ENCODE peak calls at places on chromosomes 13 and 19, in eight cellular contexts. L is IMR-90, H is A549, W is adrenal gland, O is gastrocnemius medialis, G is ovary, Z is heart left ventricle, K is GM12891. F is an unnamed sample.

GRCh38 chr19:38204728-38205127 is 19.3 kb downstream of the DPF1 start:
- DNase-seq in L (no peak), H (no peak), W (no peak), O (no peak), G (no peak), Z (no peak), K (no peak), F (no peak)

GRCh38 chr13:40653558-40654318 is 12.7 kb downstream of the FOXO1 start:
- DNase-seq in L (no peak), H (no peak), W (no peak), O (no peak), G (no peak), Z (no peak), K (no peak), F (no peak)

GRCh38 chr19:40803170-40803856 is 4.3 kb downstream of the EGLN2 start:
- DNase-seq in L (no peak), H (no peak), W (no peak), O (no peak), G (no peak), Z (no peak), K (no peak), F (no peak)

GRCh38 chr19:8526345-8527062 is 12.5 kb upstream of the ZNF414 start:
- DNase-seq in L (peak), H (peak), W (peak), O (peak), G (peak), Z (peak), K (no peak), F (peak)

GRCh38 chr19:3129112-3129511 is 6.7 kb upstream of the GNA15 start:
- DNase-seq in L (peak), H (no peak), W (no peak), O (no peak), G (no peak), Z (no peak), K (no peak), F (no peak)

GRCh38 chr13:94329754-94330551 is 149.5 kb downstream of the DCT start:
- DNase-seq in L (peak), H (peak), W (peak), O (no peak), G (no peak), Z (no peak), K (no peak), F (no peak)

GRCh38 chr13:80036845-80037504 is 304.0 kb downstream of the SPRY2 start:
- DNase-seq in L (no peak), H (no peak), W (no peak), O (no peak), G (no peak), Z (peak), K (no peak), F (no peak)

GRCh38 chr19:4149518-4150288 is 3.7 kb upstream of the CREB3L3 start:
- DNase-seq in L (no peak), H (no peak), W (peak), O (no peak), G (no peak), Z (no peak), K (no peak), F (peak)

GRCh38 chr19:35311901-35312665 is 16.9 kb upstream of the CD22 start:
- DNase-seq in L (no peak), H (no peak), W (no peak), O (no peak), G (peak), Z (no peak), K (no peak), F (no peak)

GRCh38 chr13:76709851-76710250 is 176.4 kb downstream of the KCTD12 start:
- DNase-seq in L (peak), H (no peak), W (no peak), O (no peak), G (no peak), Z (no peak), K (no peak), F (no peak)

GRCh38 chr13:67632590-67632989 is 402.5 kb upstream of the PCDH9 start:
- DNase-seq in L (peak), H (no peak), W (no peak), O (no peak), G (no peak), Z (no peak), K (no peak), F (no peak)

GRCh38 chr19:20858861-20859260 is 64.2 kb upstream of the ZNF85 start:
- DNase-seq in L (no peak), H (no peak), W (no peak), O (no peak), G (no peak), Z (no peak), K (no peak), F (no peak)

GRCh38 chr13:77384999-77385398 is 58.1 kb upstream of the MYCBP2 start:
- DNase-seq in L (no peak), H (no peak), W (no peak), O (no peak), G (no peak), Z (no peak), K (no peak), F (no peak)

GRCh38 chr13:40181203-40181845 is 485.1 kb downstream of the FOXO1 start:
- DNase-seq in L (peak), H (no peak), W (no peak), O (no peak), G (no peak), Z (no peak), K (no peak), F (no peak)

GRCh38 chr19:52453324-52454094 is at the start of gene ZNF578:
- DNase-seq in L (peak), H (no peak), W (peak), O (peak), G (peak), Z (peak), K (peak), F (peak)

GRCh38 chr19:35714601-35715354 is 3.0 kb upstream of the KMT2B start:
- DNase-seq in L (no peak), H (peak), W (no peak), O (no peak), G (peak), Z (no peak), K (no peak), F (no peak)

GRCh38 chr19:46670874-46671273 is 9.9 kb upstream of the DACT3 start:
- DNase-seq in L (peak), H (no peak), W (no peak), O (no peak), G (no peak), Z (no peak), K (no peak), F (no peak)

GRCh38 chr13:45700971-45701900 is 884 bp upstream of the CBY2 start:
- DNase-seq in L (no peak), H (no peak), W (no peak), O (no peak), G (no peak), Z (no peak), K (no peak), F (no peak)

GRCh38 chr13:32305646-32306045 is 9.5 kb downstream of the ZAR1L start:
- DNase-seq in L (no peak), H (no peak), W (no peak), O (no peak), G (no peak), Z (no peak), K (no peak), F (no peak)

GRCh38 chr13:44373601-44374347 is at the start of gene SERP2:
- DNase-seq in L (no peak), H (no peak), W (peak), O (no peak), G (peak), Z (peak), K (no peak), F (peak)

GRCh38 chr13:106038752-106039151 is 496.7 kb downstream of the EFNB2 start:
- DNase-seq in L (peak), H (no peak), W (no peak), O (no peak), G (no peak), Z (no peak), K (no peak), F (no peak)

GRCh38 chr13:106472621-106473020 is 62.8 kb downstream of the EFNB2 start:
- DNase-seq in L (no peak), H (no peak), W (no peak), O (no peak), G (no peak), Z (no peak), K (no peak), F (no peak)

GRCh38 chr13:46665630-46666482 is 112.9 kb downstream of the LRCH1 start:
- DNase-seq in L (no peak), H (peak), W (no peak), O (no peak), G (no peak), Z (no peak), K (no peak), F (no peak)

GRCh38 chr13:90238433-90238832 is 1109.1 kb upstream of the MIR17HG start:
- DNase-seq in L (no peak), H (no peak), W (no peak), O (no peak), G (no peak), Z (no peak), K (no peak), F (no peak)

GRCh38 chr19:50933640-50934039 is 19.2 kb downstream of the KLK5 start:
- DNase-seq in L (peak), H (no peak), W (no peak), O (no peak), G (no peak), Z (no peak), K (no peak), F (no peak)

GRCh38 chr13:28719656-28720055 is 886 bp upstream of the SLC46A3 start:
- DNase-seq in L (peak), H (no peak), W (no peak), O (no peak), G (no peak), Z (no peak), K (no peak), F (no peak)

GRCh38 chr19:42816901-42817300 is 51.4 kb upstream of the PSG8 start:
- DNase-seq in L (peak), H (no peak), W (no peak), O (no peak), G (no peak), Z (no peak), K (no peak), F (no peak)

GRCh38 chr13:106095406-106095805 is 440.1 kb downstream of the EFNB2 start:
- DNase-seq in L (no peak), H (no peak), W (no peak), O (no peak), G (no peak), Z (no peak), K (no peak), F (no peak)

GRCh38 chr13:109787135-109787954 is 962 bp upstream of the IRS2 start:
- DNase-seq in L (peak), H (no peak), W (peak), O (no peak), G (peak), Z (peak), K (no peak), F (peak)

GRCh38 chr13:25225970-25226369 is 53.9 kb upstream of the AMER2 start:
- DNase-seq in L (no peak), H (no peak), W (no peak), O (no peak), G (no peak), Z (no peak), K (no peak), F (no peak)

GRCh38 chr19:12111176-12111575 is 29.0 kb downstream of the ZNF20 start:
- DNase-seq in L (no peak), H (no peak), W (no peak), O (no peak), G (no peak), Z (no peak), K (no peak), F (no peak)

GRCh38 chr13:100088282-100088647 is 628 bp upstream of the PCCA start:
- DNase-seq in L (no peak), H (no peak), W (peak), O (no peak), G (peak), Z (no peak), K (no peak), F (no peak)

GRCh38 chr13:113001251-113002140 is 32.5 kb downstream of the MCF2L start:
- DNase-seq in L (peak), H (no peak), W (peak), O (no peak), G (no peak), Z (no peak), K (no peak), F (no peak)
- TF ChIP-seq POLR2A in L (no peak), H (no peak), W (peak), O (no peak), G (no peak), Z (no peak), K (no peak), F (no peak)

GRCh38 chr19:2049741-2050348 is 1.2 kb downstream of the MKNK2 start:
- DNase-seq in L (peak), H (no peak), W (peak), O (peak), G (peak), Z (peak), K (no peak), F (peak)
- TF ChIP-seq POLR2A in L (no peak), H (no peak), W (peak), O (peak), G (peak), Z (no peak), K (peak), F (peak)

DNA sequence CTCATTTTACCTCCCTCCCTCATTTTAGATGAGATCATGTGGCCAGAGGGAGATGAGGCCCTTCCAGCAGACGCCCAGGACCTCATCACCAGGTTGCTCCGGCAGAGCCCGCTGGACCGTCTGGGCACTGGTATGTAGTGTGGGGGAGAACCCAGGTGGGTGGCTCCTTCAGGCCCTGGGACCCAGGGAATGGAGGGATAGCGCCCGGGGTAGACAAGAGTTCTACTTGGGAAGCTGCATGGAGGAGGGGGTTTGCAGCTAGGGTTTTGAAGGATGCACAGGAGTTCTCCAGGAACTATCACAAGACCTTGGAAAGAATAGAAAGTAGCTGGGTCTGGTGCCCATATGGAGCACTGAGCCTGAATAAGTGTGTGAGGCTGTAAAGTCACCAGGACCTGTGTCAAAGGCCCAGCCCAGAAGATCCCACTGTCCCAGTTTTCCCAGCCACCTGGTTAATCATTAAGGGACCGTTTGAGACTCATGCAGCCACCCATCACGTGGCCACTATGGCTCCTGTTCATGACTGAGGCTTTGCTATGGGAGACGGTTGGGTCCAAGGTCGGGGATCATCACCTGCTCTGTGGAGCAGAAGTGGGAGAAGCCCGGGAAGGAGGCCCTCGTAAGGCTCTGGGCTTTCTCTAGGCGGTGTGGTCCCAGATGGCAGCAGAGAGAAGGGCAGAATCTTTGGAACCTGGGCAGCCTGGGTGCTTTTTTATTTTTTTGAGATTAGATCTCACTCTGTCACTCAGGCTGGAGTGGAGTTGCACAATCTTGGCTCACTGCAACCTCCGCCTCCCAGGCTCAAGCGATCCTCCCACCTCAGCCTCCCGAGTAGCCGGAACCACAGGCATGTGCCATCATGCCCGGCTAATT is 17.0 kb upstream of the PIK3R2 start:
- DNase-seq in L (no peak), H (no peak), W (no peak), O (no peak), G (no peak), Z (no peak), K (no peak), F (peak)
- TF ChIP-seq POLR2A in L (no peak), H (no peak), W (no peak), O (no peak), G (no peak), Z (no peak), K (no peak), F (no peak)

DNA sequence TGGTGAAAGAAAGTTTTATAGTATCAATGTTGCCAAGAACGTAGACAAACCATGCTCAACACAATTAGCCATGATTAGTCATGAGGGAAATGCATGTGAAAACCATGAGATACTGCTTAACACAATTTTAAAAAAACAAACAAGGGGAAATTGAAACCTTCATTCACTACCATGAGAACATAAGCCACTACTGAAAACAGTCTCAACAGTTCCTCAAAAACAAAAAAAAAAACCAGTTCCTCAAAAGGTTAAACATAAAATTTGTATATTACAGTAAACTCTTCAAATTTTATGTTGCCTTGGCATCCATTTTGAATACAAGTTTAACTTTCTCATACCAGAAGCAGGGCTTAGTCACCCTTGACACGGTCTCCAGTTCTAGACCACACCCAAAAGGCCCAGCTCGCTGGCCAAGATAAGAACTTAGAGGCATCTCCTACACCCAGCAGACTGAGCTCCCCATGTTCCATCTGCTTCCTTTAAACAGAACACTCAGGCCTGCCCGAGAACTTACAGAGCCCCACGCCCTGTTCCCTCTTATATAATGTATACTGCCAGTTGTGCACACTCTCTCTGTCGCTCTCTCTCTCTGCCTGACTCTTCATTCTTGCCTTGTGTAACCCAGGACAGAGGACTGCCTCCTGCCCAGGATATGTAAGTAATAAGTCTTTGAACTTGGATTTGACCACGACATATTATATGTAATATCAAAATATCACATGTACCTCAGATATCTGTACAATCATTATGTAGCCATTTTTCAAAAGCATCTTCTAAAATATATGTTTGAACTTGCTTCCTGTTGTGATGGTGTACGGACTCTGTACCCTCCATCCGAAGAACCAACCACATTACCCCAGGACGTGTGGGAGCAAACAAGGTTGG is 67.4 kb downstream of the STK24 start:
- DNase-seq in L (peak), H (peak), W (peak), O (peak), G (no peak), Z (no peak), K (no peak), F (no peak)
- TF ChIP-seq POLR2A in L (peak), H (no peak), W (no peak), O (no peak), G (no peak), Z (no peak), K (no peak), F (no peak)

GRCh38 chr13:114124921-114125320 is 7.5 kb downstream of the RASA3 start:
- DNase-seq in L (peak), H (no peak), W (no peak), O (no peak), G (no peak), Z (no peak), K (no peak), F (no peak)
- TF ChIP-seq POLR2A in L (no peak), H (no peak), W (no peak), O (no peak), G (no peak), Z (no peak), K (no peak), F (no peak)

GRCh38 chr19:13905634-13906524 is at the start of the genes BRME1 and CC2D1A:
- DNase-seq in L (peak), H (peak), W (peak), O (peak), G (peak), Z (peak), K (peak), F (peak)
- TF ChIP-seq POLR2A in L (no peak), H (peak), W (no peak), O (peak), G (peak), Z (peak), K (peak), F (peak)

DNA sequence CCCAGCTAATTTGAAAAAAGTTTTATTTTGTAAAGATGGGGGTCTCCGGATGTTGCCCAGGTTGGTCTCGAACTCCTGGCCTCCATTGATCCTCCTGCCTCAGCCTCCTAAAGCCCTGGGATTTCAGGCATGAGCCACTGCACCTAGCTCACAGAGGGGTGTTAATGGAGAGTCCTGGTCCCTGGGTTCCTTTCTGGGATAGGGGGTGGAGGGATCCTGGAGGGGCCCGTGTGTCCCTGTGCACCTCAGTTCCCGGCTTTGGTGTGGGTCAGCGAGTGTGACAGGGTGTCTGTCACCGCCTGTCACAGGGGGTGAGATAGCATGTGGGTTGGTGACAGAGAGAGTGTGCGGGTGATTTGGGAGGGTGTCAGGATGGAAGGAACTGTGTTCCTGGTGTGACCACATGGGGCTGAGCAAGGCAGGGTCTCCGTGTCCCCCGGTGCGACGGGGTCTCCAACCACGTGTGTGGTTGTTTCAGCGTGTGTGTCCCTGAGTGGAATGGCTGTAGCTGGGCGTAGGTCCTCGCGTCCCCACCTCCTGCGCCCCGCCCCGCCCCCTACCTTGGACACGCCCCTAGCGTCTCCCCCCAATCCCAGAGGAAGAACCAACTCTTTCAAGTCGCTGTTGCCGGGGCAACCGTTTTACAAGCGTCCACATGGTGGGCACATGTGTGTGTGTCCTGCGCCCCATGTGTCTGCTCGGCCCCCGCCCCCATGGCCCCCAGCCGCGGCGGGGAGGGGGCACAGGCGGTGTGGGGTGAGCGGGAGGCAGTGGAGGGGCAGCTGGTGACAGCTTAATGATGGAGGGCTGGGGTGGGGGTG is 2.9 kb upstream of the NRTN start:
- DNase-seq in L (peak), H (no peak), W (no peak), O (no peak), G (no peak), Z (no peak), K (no peak), F (no peak)
- TF ChIP-seq POLR2A in L (no peak), H (no peak), W (no peak), O (no peak), G (no peak), Z (no peak), K (no peak), F (no peak)

GRCh38 chr13:31031482-31031881 is 99.0 kb downstream of the TEX26 start:
- DNase-seq in L (no peak), H (no peak), W (no peak), O (no peak), G (no peak), Z (no peak), K (no peak), F (no peak)
- TF ChIP-seq POLR2A in L (no peak), H (no peak), W (no peak), O (no peak), G (no peak), Z (no peak), K (no peak), F (no peak)

F was measured in right lobe of liver.